ENCODE peak calls at places on chromosome 3, in nine cellular contexts. One of them, this sample, is unnamed.

GRCh38 chr3:143120716-143121239 is 1.2 kb downstream of the CHST2 start:
- DNase-seq in 8988T: no peak
- DNase-seq in activated CD8-positive, alpha-beta memory T cell treated with anti-CD3 and anti-CD28 coated beads, Interleukin-2, amount 50 U/mL, for 48 hours: peak
- DNase-seq in naive thymus-derived CD4-positive, alpha-beta T cell: peak
- DNase-seq in SK-N-SH: peak
- DNase-seq in central memory CD4-positive, alpha-beta T cell: peak
- DNase-seq in colonic mucosa: peak
- DNase-seq in A172: no peak
- DNase-seq in esophagus muscularis mucosa: no peak
- DNase-seq in this sample: no peak

GRCh38 chr3:186653984-186654383 is 11.8 kb upstream of the HRG start:
- DNase-seq in 8988T: peak
- DNase-seq in activated CD8-positive, alpha-beta memory T cell treated with anti-CD3 and anti-CD28 coated beads, Interleukin-2, amount 50 U/mL, for 48 hours: no peak
- DNase-seq in naive thymus-derived CD4-positive, alpha-beta T cell: no peak
- DNase-seq in SK-N-SH: peak
- DNase-seq in central memory CD4-positive, alpha-beta T cell: no peak
- DNase-seq in colonic mucosa: no peak
- DNase-seq in A172: no peak
- DNase-seq in esophagus muscularis mucosa: no peak
- DNase-seq in this sample: no peak

GRCh38 chr3:192422321-192422997 is 304.9 kb downstream of the FGF12 start:
- DNase-seq in 8988T: no peak
- DNase-seq in activated CD8-positive, alpha-beta memory T cell treated with anti-CD3 and anti-CD28 coated beads, Interleukin-2, amount 50 U/mL, for 48 hours: no peak
- DNase-seq in naive thymus-derived CD4-positive, alpha-beta T cell: no peak
- DNase-seq in SK-N-SH: no peak
- DNase-seq in central memory CD4-positive, alpha-beta T cell: no peak
- DNase-seq in colonic mucosa: no peak
- DNase-seq in A172: peak
- DNase-seq in esophagus muscularis mucosa: no peak
- DNase-seq in this sample: no peak

GRCh38 chr3:177905173-177905894 is 630.9 kb upstream of the KCNMB2 start:
- DNase-seq in 8988T: no peak
- DNase-seq in activated CD8-positive, alpha-beta memory T cell treated with anti-CD3 and anti-CD28 coated beads, Interleukin-2, amount 50 U/mL, for 48 hours: no peak
- DNase-seq in naive thymus-derived CD4-positive, alpha-beta T cell: no peak
- DNase-seq in SK-N-SH: no peak
- DNase-seq in central memory CD4-positive, alpha-beta T cell: no peak
- DNase-seq in colonic mucosa: no peak
- DNase-seq in A172: peak
- DNase-seq in esophagus muscularis mucosa: no peak
- DNase-seq in this sample: no peak

GRCh38 chr3:139202226-139202958 is 141.4 kb upstream of the MRPS22 start:
- DNase-seq in 8988T: peak
- DNase-seq in activated CD8-positive, alpha-beta memory T cell treated with anti-CD3 and anti-CD28 coated beads, Interleukin-2, amount 50 U/mL, for 48 hours: no peak
- DNase-seq in naive thymus-derived CD4-positive, alpha-beta T cell: no peak
- DNase-seq in SK-N-SH: peak
- DNase-seq in central memory CD4-positive, alpha-beta T cell: no peak
- DNase-seq in colonic mucosa: peak
- DNase-seq in A172: no peak
- DNase-seq in esophagus muscularis mucosa: peak
- DNase-seq in this sample: no peak

GRCh38 chr3:157111578-157111977 is 48.4 kb downstream of the CCNL1 start:
- DNase-seq in 8988T: no peak
- DNase-seq in activated CD8-positive, alpha-beta memory T cell treated with anti-CD3 and anti-CD28 coated beads, Interleukin-2, amount 50 U/mL, for 48 hours: no peak
- DNase-seq in naive thymus-derived CD4-positive, alpha-beta T cell: no peak
- DNase-seq in SK-N-SH: no peak
- DNase-seq in central memory CD4-positive, alpha-beta T cell: no peak
- DNase-seq in colonic mucosa: no peak
- DNase-seq in A172: no peak
- DNase-seq in esophagus muscularis mucosa: no peak
- DNase-seq in this sample: no peak

GRCh38 chr3:110624571-110624970 is 447.0 kb upstream of the NECTIN3 start:
- DNase-seq in 8988T: no peak
- DNase-seq in activated CD8-positive, alpha-beta memory T cell treated with anti-CD3 and anti-CD28 coated beads, Interleukin-2, amount 50 U/mL, for 48 hours: no peak
- DNase-seq in naive thymus-derived CD4-positive, alpha-beta T cell: no peak
- DNase-seq in SK-N-SH: no peak
- DNase-seq in central memory CD4-positive, alpha-beta T cell: no peak
- DNase-seq in colonic mucosa: no peak
- DNase-seq in A172: no peak
- DNase-seq in esophagus muscularis mucosa: no peak
- DNase-seq in this sample: no peak

GRCh38 chr3:15271785-15272381 is 60.5 kb downstream of the SH3BP5 start:
- DNase-seq in 8988T: no peak
- DNase-seq in activated CD8-positive, alpha-beta memory T cell treated with anti-CD3 and anti-CD28 coated beads, Interleukin-2, amount 50 U/mL, for 48 hours: peak
- DNase-seq in naive thymus-derived CD4-positive, alpha-beta T cell: peak
- DNase-seq in SK-N-SH: no peak
- DNase-seq in central memory CD4-positive, alpha-beta T cell: peak
- DNase-seq in colonic mucosa: peak
- DNase-seq in A172: peak
- DNase-seq in esophagus muscularis mucosa: no peak
- DNase-seq in this sample: no peak

This sample was measured in mesenteric fat pad.